ENCODE peak calls at places on chromosomes 16 and 17, in nine cellular contexts. Q is adrenal gland; S is heart right ventricle; J is tibial artery; R is upper lobe of right lung; V is HFF-Myc; K is HL-60; A is Jurkat, Clone E6-1; X is IMR-90. Y is an unnamed sample.

GRCh38 chr17:63838586-63839184 is 3.8 kb downstream of the SMARCD2 start:
- DNase-seq in Q (peak), A (no peak), V (no peak), J (peak), S (peak), R (peak), X (peak), K (no peak), Y (peak)

GRCh38 chr17:8162232-8162996 is at the start of gene VAMP2:
- DNase-seq in K (no peak), J (peak), Q (peak), X (peak), V (no peak), A (no peak), S (peak), R (peak), Y (peak)

GRCh38 chr17:1275962-1276736 is 3.3 kb upstream of the TRARG1 start:
- DNase-seq in Q (peak), V (no peak), R (peak), J (peak), K (no peak), X (peak), S (peak), A (no peak), Y (peak)

GRCh38 chr17:12887088-12887487 is 97.8 kb downstream of the ARHGAP44 start:
- DNase-seq in A (no peak), S (no peak), Q (no peak), X (no peak), V (no peak), R (no peak), K (no peak), J (no peak), Y (no peak)

GRCh38 chr17:73271078-73271477 is 9.4 kb upstream of the CPSF4L start:
- DNase-seq in R (no peak), S (no peak), X (no peak), A (no peak), V (no peak), Q (no peak), J (no peak), K (peak), Y (no peak)

GRCh38 chr16:68274441-68274840 is 10.1 kb downstream of the SLC7A6 start:
- DNase-seq in K (no peak), Q (no peak), R (no peak), A (no peak), S (no peak), X (no peak), V (no peak), J (no peak), Y (no peak)

GRCh38 chr16:12680531-12680930 is 123.2 kb downstream of the CPPED1 start:
- DNase-seq in J (no peak), V (no peak), S (no peak), K (no peak), A (no peak), X (no peak), R (no peak), Q (no peak), Y (no peak)

GRCh38 chr16:27327586-27327915 is 13.8 kb downstream of the IL4R start:
- DNase-seq in J (no peak), S (no peak), V (no peak), X (no peak), R (no peak), Q (no peak), K (no peak), A (no peak), Y (no peak)

GRCh38 chr17:74530751-74531150 is 524 bp downstream of the CD300LB start:
- DNase-seq in Q (peak), V (no peak), J (no peak), R (no peak), S (peak), X (no peak), K (no peak), A (no peak), Y (no peak)

GRCh38 chr17:14886200-14886739 is 378.9 kb downstream of the PMP22 start:
- DNase-seq in V (no peak), R (no peak), J (no peak), K (no peak), S (no peak), Q (no peak), X (no peak), A (peak), Y (no peak)

GRCh38 chr17:56592487-56593072 is 919 bp upstream of the NOG start:
- DNase-seq in R (peak), X (peak), K (peak), S (peak), J (peak), V (no peak), Q (peak), A (no peak), Y (peak)

GRCh38 chr17:51045616-51046526 is 74.8 kb downstream of the SPAG9 start:
- DNase-seq in X (no peak), A (peak), Q (no peak), S (no peak), R (no peak), V (no peak), J (no peak), K (no peak), Y (no peak)

GRCh38 chr16:17836868-17837602 is 366.3 kb upstream of the XYLT1 start:
- DNase-seq in S (no peak), J (no peak), R (no peak), X (peak), Q (no peak), A (peak), K (no peak), V (peak), Y (peak)

GRCh38 chr17:67628580-67629013 is 89.1 kb upstream of the NOL11 start:
- DNase-seq in X (no peak), Q (peak), R (peak), S (no peak), A (no peak), J (no peak), K (no peak), V (no peak), Y (peak)

GRCh38 chr16:86049641-86050040 is 150.7 kb downstream of the IRF8 start:
- DNase-seq in K (no peak), R (no peak), A (no peak), Q (no peak), S (no peak), X (no peak), J (no peak), V (no peak), Y (no peak)

GRCh38 chr17:37088459-37088858 is 139.7 kb downstream of the AATF start:
- DNase-seq in R (no peak), J (no peak), K (no peak), S (no peak), X (no peak), Q (no peak), A (peak), V (no peak), Y (no peak)

GRCh38 chr16:16073884-16074781 is 124.7 kb downstream of the ABCC1 start:
- DNase-seq in S (no peak), A (no peak), K (peak), V (peak), Q (no peak), R (peak), X (peak), J (no peak), Y (no peak)

GRCh38 chr17:48816774-48817590 is at the start of gene TTLL6:
- DNase-seq in V (no peak), S (peak), K (no peak), R (peak), A (peak), X (peak), J (peak), Q (peak), Y (peak)

GRCh38 chr17:41800601-41801373 is 11.0 kb downstream of the P3H4 start:
- DNase-seq in V (no peak), R (peak), J (no peak), Q (no peak), S (no peak), X (no peak), K (no peak), A (no peak), Y (no peak)

GRCh38 chr16:8660841-8661301 is 13.5 kb upstream of the ABAT start:
- DNase-seq in S (peak), R (peak), X (peak), Q (peak), V (peak), K (no peak), A (peak), J (peak), Y (peak)

GRCh38 chr16:87765473-87765775 is 362 bp downstream of the KLHDC4 start:
- DNase-seq in J (no peak), K (peak), S (no peak), Q (peak), R (peak), A (peak), X (peak), V (no peak), Y (peak)

GRCh38 chr16:84547539-84548058 is 43.1 kb upstream of the MEAK7 start:
- DNase-seq in A (no peak), R (no peak), J (no peak), S (no peak), K (no peak), X (no peak), Q (no peak), V (no peak), Y (no peak)

GRCh38 chr17:73976676-73977521 is 226.6 kb upstream of the RPL38 start:
- DNase-seq in S (peak), Q (no peak), X (no peak), R (peak), J (no peak), K (no peak), A (no peak), V (no peak), Y (peak)

GRCh38 chr17:2405247-2405926 is 4.5 kb upstream of the MNT start:
- DNase-seq in K (no peak), R (no peak), Q (peak), J (no peak), V (no peak), A (no peak), X (peak), S (no peak), Y (peak)

GRCh38 chr16:86794216-86794864 is 216.0 kb downstream of the FOXL1 start:
- DNase-seq in S (no peak), Q (no peak), R (no peak), K (no peak), A (no peak), X (no peak), J (no peak), V (no peak), Y (no peak)

GRCh38 chr17:56887552-56888467 is 26.0 kb downstream of the TRIM25 start:
- DNase-seq in A (no peak), Q (no peak), S (no peak), R (no peak), K (no peak), J (no peak), X (peak), V (no peak), Y (no peak)

GRCh38 chr17:17345686-17346427 is 42.7 kb downstream of the NT5M start:
- DNase-seq in Q (no peak), R (peak), J (no peak), S (no peak), X (no peak), A (no peak), K (no peak), V (no peak), Y (no peak)

GRCh38 chr17:41065829-41066624 is at the start of gene KRTAP2-4:
- DNase-seq in X (peak), A (no peak), R (no peak), K (peak), V (peak), J (no peak), Q (no peak), S (no peak), Y (peak)

GRCh38 chr17:69141802-69142472 is at the start of gene ABCA6:
- DNase-seq in R (no peak), J (peak), X (no peak), Q (no peak), V (no peak), S (no peak), K (no peak), A (no peak), Y (peak)

GRCh38 chr17:79153367-79154130 is 78.9 kb downstream of the ENGASE start:
- DNase-seq in Q (no peak), K (no peak), A (no peak), S (no peak), J (no peak), R (no peak), V (no peak), X (no peak), Y (no peak)

GRCh38 chr16:83329466-83329865 is 478.3 kb upstream of the HSBP1 start:
- DNase-seq in S (no peak), V (no peak), X (no peak), Q (no peak), R (no peak), J (no peak), K (no peak), A (no peak), Y (no peak)

GRCh38 chr16:67516296-67517177 is 12.1 kb upstream of the RIPOR1 start:
- DNase-seq in X (peak), R (no peak), A (no peak), V (no peak), Q (no peak), S (no peak), K (no peak), J (no peak), Y (no peak)

GRCh38 chr17:50101346-50102163 is 6.4 kb downstream of the PDK2 start:
- DNase-seq in K (no peak), A (no peak), X (peak), Q (peak), J (no peak), R (no peak), V (no peak), S (peak), Y (no peak)

GRCh38 chr16:81745704-81746558 is 33.2 kb upstream of the PLCG2 start:
- DNase-seq in Q (peak), X (peak), R (peak), A (peak), J (peak), S (peak), K (peak), V (no peak), Y (peak)

GRCh38 chr17:64599187-64599676 is 62.9 kb downstream of the SMURF2 start:
- DNase-seq in K (no peak), Q (no peak), X (no peak), V (no peak), A (peak), J (no peak), S (no peak), R (no peak), Y (no peak)

GRCh38 chr17:14307560-14308024 is 6.7 kb downstream of the HS3ST3B1 start:
- DNase-seq in V (no peak), X (peak), A (no peak), J (no peak), Q (no peak), K (no peak), S (no peak), R (no peak), Y (no peak)

GRCh38 chr17:52120465-52120864 is 38.0 kb downstream of the CA10 start:
- DNase-seq in Q (no peak), X (no peak), R (no peak), K (no peak), V (no peak), J (no peak), A (no peak), S (no peak), Y (no peak)

DNA sequence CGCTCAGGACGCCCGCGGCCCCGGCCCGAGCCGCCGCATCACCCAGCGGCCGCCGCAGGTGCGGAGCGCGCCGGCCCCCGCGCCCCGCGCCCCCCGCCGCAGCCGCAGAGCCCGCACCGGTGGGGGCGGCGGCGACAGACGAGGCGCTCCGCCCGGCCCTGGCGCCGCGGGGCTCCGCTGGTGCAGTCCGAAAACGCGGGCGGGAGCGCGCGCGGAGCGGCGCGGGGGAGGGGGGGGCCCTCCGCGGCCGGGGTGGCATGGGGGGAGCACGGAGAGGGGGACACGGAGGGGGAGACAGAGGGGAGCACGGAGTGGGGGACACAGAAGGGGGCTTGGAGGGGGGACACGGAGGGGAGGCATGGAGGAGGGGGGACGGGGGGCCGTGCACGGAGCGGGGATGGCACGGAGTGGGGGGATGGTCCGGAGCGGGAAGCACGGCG is at the start of gene AATK:
- DNase-seq in Q (no peak), R (no peak), A (no peak), V (no peak), X (no peak), K (no peak), J (no peak), S (no peak), Y (no peak)
- H3K4me3 ChIP-seq in Q (no peak), R (peak), A (no peak), V (no peak), X (no peak), K (no peak), J (peak), S (peak), Y (no peak)

GRCh38 chr17:44326867-44327444 is 2.3 kb upstream of the SLC25A39 start:
- DNase-seq in A (peak), J (peak), Q (peak), V (peak), K (peak), R (peak), S (peak), X (peak), Y (peak)
- H3K4me3 ChIP-seq in A (peak), J (peak), Q (no peak), V (no peak), K (no peak), R (peak), S (peak), X (no peak), Y (peak)

DNA sequence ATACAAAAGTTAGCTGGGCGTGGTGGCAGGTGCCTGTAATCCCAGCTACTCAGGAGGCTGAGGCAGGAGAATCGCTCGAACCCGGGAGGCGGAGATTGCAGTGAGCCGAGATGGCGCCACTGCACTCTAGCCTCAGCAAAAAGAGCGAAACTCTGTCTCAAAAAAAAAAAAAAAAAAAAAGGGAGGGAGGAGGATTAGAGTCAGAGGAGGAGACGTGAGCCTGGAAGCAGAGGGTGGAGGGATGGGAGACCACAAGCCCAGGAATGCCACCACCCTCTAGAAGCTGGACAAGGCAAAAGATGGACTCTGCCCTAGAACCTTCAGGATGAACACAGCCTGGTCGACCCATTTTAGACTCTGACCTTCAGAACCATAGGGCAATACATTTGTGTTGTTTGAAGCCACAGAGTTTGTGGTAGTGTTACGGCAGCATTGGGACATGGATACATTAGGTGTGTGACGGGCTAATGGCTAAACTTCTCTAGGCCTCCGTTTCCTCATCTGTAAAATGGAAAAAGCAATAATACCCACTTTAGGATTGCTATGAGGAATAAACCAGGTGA is 2.1 kb upstream of the SMIM22 start:
- DNase-seq in V (no peak), K (no peak), X (no peak), J (no peak), R (no peak), S (no peak), A (no peak), Q (no peak), Y (no peak)
- H3K4me3 ChIP-seq in V (no peak), K (no peak), X (no peak), J (no peak), R (no peak), S (no peak), A (no peak), Q (no peak), Y (no peak)

DNA sequence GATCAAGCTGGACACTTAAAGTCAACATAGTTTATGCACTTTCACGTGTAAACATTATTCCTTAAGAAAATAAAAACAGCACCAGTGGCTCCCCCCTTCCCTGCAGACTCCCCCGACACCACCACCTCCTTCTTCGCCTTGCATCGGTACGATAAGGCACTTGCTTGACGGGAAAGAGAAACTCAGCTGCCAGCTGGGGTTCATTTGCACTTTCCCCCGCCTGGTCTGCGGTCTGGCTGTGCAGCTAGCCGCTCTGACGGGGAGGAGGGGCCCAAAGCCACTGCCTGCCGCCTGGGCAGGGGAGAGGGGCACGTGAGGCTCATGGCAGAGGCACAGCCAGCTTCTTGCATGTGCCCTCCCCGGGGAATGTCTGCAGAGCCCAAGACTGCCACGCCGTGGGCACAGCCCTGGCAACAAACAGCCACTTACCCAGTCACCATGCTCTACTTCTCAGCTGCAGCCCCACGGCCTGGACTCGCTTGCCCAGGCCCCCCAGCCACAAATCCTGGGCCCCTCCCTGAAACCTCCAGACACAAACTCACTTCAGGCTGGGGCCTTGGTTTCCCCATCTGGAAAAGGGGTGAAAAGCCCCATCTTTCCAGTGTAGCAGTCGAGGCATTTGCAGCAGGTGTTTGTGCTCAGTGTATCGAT is 16.5 kb upstream of the PRM1 start:
- DNase-seq in Q (peak), V (no peak), S (peak), X (peak), J (peak), A (peak), R (peak), K (no peak), Y (peak)
- H3K4me3 ChIP-seq in Q (no peak), V (no peak), S (peak), X (no peak), J (peak), A (peak), R (peak), K (no peak), Y (no peak)

GRCh38 chr16:78091419-78091818 is 8.0 kb upstream of the WWOX start:
- DNase-seq in Q (no peak), X (no peak), S (no peak), V (no peak), K (no peak), J (no peak), A (no peak), R (no peak), Y (no peak)

GRCh38 chr16:78096386-78096785 is 3.1 kb upstream of the WWOX start:
- DNase-seq in S (no peak), A (no peak), X (peak), R (no peak), V (no peak), K (no peak), Q (no peak), J (no peak), Y (no peak)

GRCh38 chr16:78094998-78095397 is 4.5 kb upstream of the WWOX start:
- DNase-seq in Q (no peak), V (no peak), S (no peak), K (no peak), R (no peak), J (no peak), A (no peak), X (no peak), Y (no peak)

GRCh38 chr16:78094166-78094565 is 5.3 kb upstream of the WWOX start:
- DNase-seq in V (no peak), R (no peak), S (no peak), Q (no peak), A (no peak), X (no peak), K (no peak), J (no peak), Y (no peak)

DNA sequence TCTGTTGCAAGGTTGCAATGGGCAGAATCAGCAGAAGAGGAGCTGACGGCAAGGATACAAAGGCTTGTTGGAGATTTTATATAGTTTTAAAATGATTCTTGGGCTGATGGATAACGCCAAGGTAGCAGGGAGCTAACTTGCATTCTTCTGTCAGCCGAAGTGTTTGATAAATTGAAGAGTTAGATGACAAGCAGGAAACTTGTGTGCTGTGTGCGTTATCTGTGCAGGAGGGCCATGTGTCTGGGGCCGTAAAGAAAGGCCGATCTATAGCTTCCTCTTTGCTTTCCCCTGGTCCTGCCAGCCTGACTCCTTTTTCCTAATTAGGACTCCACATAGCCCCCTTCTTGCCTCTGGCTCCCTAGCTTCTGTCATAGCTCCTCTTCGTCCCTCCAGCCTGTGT is 6.7 kb upstream of the WWOX start:
- DNase-seq in X (no peak), J (no peak), A (no peak), R (no peak), Q (no peak), V (no peak), S (no peak), K (no peak), Y (no peak)
- H3K4me3 ChIP-seq in X (no peak), J (no peak), A (no peak), R (no peak), Q (no peak), V (no peak), S (no peak), K (no peak), Y (no peak)

Y was measured in MG63.